ENCODE peak calls at places on chromosomes 1 and 21, in seven cellular contexts. G, N, W, T, K, O and U are unnamed samples.

GRCh38 chr1:91569411-91570104 is 68.9 kb downstream of the CDC7 start:
- DNase-seq in G (no peak), O (no peak), W (peak), T (peak), K (no peak), N (no peak), U (no peak)

GRCh38 chr1:206925116-206925736 is 3.5 kb upstream of the FCMR start:
- DNase-seq in O (peak), T (peak), N (peak), G (no peak), K (peak), W (no peak), U (no peak)

GRCh38 chr1:21644906-21645305 is 24.3 kb downstream of the RAP1GAP start:
- DNase-seq in K (no peak), W (no peak), N (no peak), O (no peak), G (no peak), T (peak), U (no peak)

GRCh38 chr21:45530423-45531113 is 11.7 kb downstream of the SLC19A1 start:
- DNase-seq in G (peak), O (peak), N (no peak), K (no peak), W (peak), T (no peak), U (no peak)

GRCh38 chr1:27970401-27970800 is 10.6 kb downstream of the XKR8 start:
- DNase-seq in T (no peak), W (no peak), O (no peak), N (no peak), G (no peak), K (peak), U (no peak)

GRCh38 chr1:220189750-220190347 is 82.4 kb downstream of the RAB3GAP2 start:
- DNase-seq in W (no peak), N (peak), K (no peak), G (no peak), T (peak), O (no peak), U (no peak)

GRCh38 chr1:47763456-47764171 is 233.6 kb downstream of the TRABD2B start:
- DNase-seq in G (peak), O (no peak), W (no peak), T (no peak), N (no peak), K (peak), U (no peak)

GRCh38 chr21:42672699-42673458 is 19.5 kb downstream of the PDE9A start:
- DNase-seq in K (no peak), O (no peak), N (no peak), G (no peak), W (no peak), T (peak), U (peak)

GRCh38 chr1:84810343-84810742 is 82.7 kb downstream of the LPAR3 start:
- DNase-seq in W (no peak), O (no peak), G (no peak), T (no peak), K (no peak), N (no peak), U (peak)

GRCh38 chr1:107575226-107575625 is 389.8 kb downstream of the VAV3 start:
- DNase-seq in G (no peak), T (peak), K (no peak), O (no peak), N (no peak), W (no peak), U (no peak)

GRCh38 chr1:198492872-198493271 is 47.6 kb downstream of the ATP6V1G3 start:
- DNase-seq in W (no peak), N (no peak), T (peak), O (no peak), K (no peak), G (no peak), U (no peak)

GRCh38 chr1:184298321-184299052 is 88.3 kb upstream of the C1orf21 start:
- DNase-seq in T (no peak), K (peak), G (no peak), W (no peak), O (peak), N (no peak), U (no peak)

GRCh38 chr1:9233241-9233941 is 1.2 kb upstream of the H6PD start:
- DNase-seq in G (peak), W (peak), O (no peak), N (peak), T (no peak), K (peak), U (peak)

GRCh38 chr1:162905174-162905573 is 44.2 kb upstream of the CCDC190 start:
- DNase-seq in W (no peak), G (no peak), N (no peak), T (no peak), O (no peak), K (no peak), U (no peak)

GRCh38 chr1:30274937-30275621 is 448.3 kb downstream of the MATN1 start:
- DNase-seq in T (no peak), O (no peak), K (no peak), W (no peak), G (no peak), N (no peak), U (no peak)

GRCh38 chr1:2003564-2004131 is at the start of gene CFAP74:
- DNase-seq in O (peak), T (peak), K (peak), W (no peak), G (no peak), N (no peak), U (peak)